ENCODE peak calls at places on chromosomes 2 and 18, in five cellular contexts. Z is A673, I is HL-60, F is IMR-90, K is testis. D is an unnamed sample.

GRCh38 chr2:213627054-213627710 is 342.9 kb downstream of the SPAG16 start:
- DNase-seq in Z (no peak), I (no peak), F (no peak), K (no peak), D (no peak)

GRCh38 chr2:102046135-102046901 is 54.6 kb downstream of the IL1R2 start:
- DNase-seq in Z (no peak), I (no peak), F (peak), K (no peak), D (no peak)

GRCh38 chr2:95268208-95269035 is 5.8 kb upstream of the PROM2 start:
- DNase-seq in Z (no peak), I (no peak), F (no peak), K (peak), D (no peak)

GRCh38 chr2:46508312-46508711 is 28.9 kb downstream of the TMEM247 start:
- DNase-seq in Z (no peak), I (no peak), F (no peak), K (no peak), D (no peak)

GRCh38 chr2:160784034-160784433 is 290.4 kb upstream of the RBMS1 start:
- DNase-seq in Z (peak), I (no peak), F (no peak), K (no peak), D (no peak)

GRCh38 chr2:152566728-152567069 is 150.6 kb downstream of the PRPF40A start:
- DNase-seq in Z (no peak), I (peak), F (peak), K (no peak), D (no peak)

GRCh38 chr2:144522741-144523605 is 3.1 kb upstream of the ZEB2 start:
- DNase-seq in Z (peak), I (peak), F (no peak), K (peak), D (no peak)

GRCh38 chr18:63951302-63951705 is 2.2 kb downstream of the HMSD start:
- DNase-seq in Z (peak), I (no peak), F (peak), K (no peak), D (no peak)

GRCh38 chr2:2933421-2933820 is 444.2 kb downstream of the EIPR1 start:
- DNase-seq in Z (no peak), I (no peak), F (no peak), K (no peak), D (no peak)

GRCh38 chr2:7498927-7499489 is 581.8 kb downstream of the RNF144A start:
- DNase-seq in Z (no peak), I (no peak), F (no peak), K (no peak), D (no peak)

GRCh38 chr18:72895548-72895947 is 27.8 kb upstream of the NETO1 start:
- DNase-seq in Z (no peak), I (no peak), F (no peak), K (no peak), D (no peak)

GRCh38 chr2:121211689-121212151 is 73.3 kb downstream of the TFCP2L1 start:
- DNase-seq in Z (no peak), I (no peak), F (no peak), K (no peak), D (no peak)

GRCh38 chr2:193907561-193907960 is 1712.8 kb upstream of the TMEFF2 start:
- DNase-seq in Z (peak), I (peak), F (no peak), K (no peak), D (no peak)

GRCh38 chr2:174648896-174649295 is 51.3 kb upstream of the WIPF1 start:
- DNase-seq in Z (no peak), I (no peak), F (no peak), K (no peak), D (no peak)

GRCh38 chr2:11753452-11753885 is 7.0 kb downstream of the LPIN1 start:
- DNase-seq in Z (no peak), I (peak), F (no peak), K (no peak), D (peak)

GRCh38 chr2:52933878-52934277 is 833.7 kb upstream of the CHAC2 start:
- DNase-seq in Z (no peak), I (no peak), F (peak), K (no peak), D (no peak)

GRCh38 chr2:44510246-44510645 is 148.5 kb downstream of the CAMKMT start:
- DNase-seq in Z (no peak), I (no peak), F (peak), K (no peak), D (no peak)

GRCh38 chr2:136131961-136132839 is 14.3 kb upstream of the CXCR4 start:
- DNase-seq in Z (no peak), I (no peak), F (no peak), K (no peak), D (peak)

GRCh38 chr18:33804258-33804657 is 226.2 kb downstream of the ASXL3 start:
- DNase-seq in Z (peak), I (no peak), F (peak), K (no peak), D (peak)

GRCh38 chr18:40875101-40875500 is 1079.9 kb upstream of the PIK3C3 start:
- DNase-seq in Z (no peak), I (no peak), F (no peak), K (no peak), D (no peak)

GRCh38 chr2:169819106-169819505 is 5.6 kb downstream of the METTL5 start:
- DNase-seq in Z (peak), I (no peak), F (peak), K (no peak), D (no peak)

GRCh38 chr2:74066491-74067203 is 81.1 kb downstream of the BOLA3 start:
- DNase-seq in Z (no peak), I (no peak), F (no peak), K (no peak), D (peak)

GRCh38 chr2:53670351-53670750 is 97.3 kb upstream of the CHAC2 start:
- DNase-seq in Z (peak), I (no peak), F (peak), K (no peak), D (no peak)

GRCh38 chr2:241451840-241452461 is 56.4 kb downstream of the STK25 start:
- DNase-seq in Z (no peak), I (no peak), F (no peak), K (no peak), D (no peak)

GRCh38 chr2:207334631-207335371 is 169.1 kb upstream of the KLF7 start:
- DNase-seq in Z (peak), I (no peak), F (peak), K (peak), D (peak)

GRCh38 chr18:38087538-38087937 is 521.9 kb upstream of the CELF4 start:
- DNase-seq in Z (no peak), I (no peak), F (no peak), K (no peak), D (no peak)

GRCh38 chr18:70197844-70198243 is 7.6 kb downstream of the RTTN start:
- DNase-seq in Z (no peak), I (no peak), F (no peak), K (no peak), D (no peak)

GRCh38 chr2:168583064-168583709 is 127.1 kb downstream of the CERS6 start:
- DNase-seq in Z (no peak), I (no peak), F (peak), K (no peak), D (no peak)

GRCh38 chr2:173462908-173463840 is 108.5 kb downstream of the CDCA7 start:
- DNase-seq in Z (no peak), I (no peak), F (no peak), K (no peak), D (no peak)

GRCh38 chr2:127080941-127081769 is 25.8 kb downstream of the BIN1 start:
- DNase-seq in Z (no peak), I (no peak), F (no peak), K (peak), D (peak)

GRCh38 chr2:96100893-96101304 is 15.5 kb downstream of the ADRA2B start:
- DNase-seq in Z (no peak), I (no peak), F (no peak), K (peak), D (no peak)

GRCh38 chr2:8475349-8476045 is 206.4 kb upstream of the ID2 start:
- DNase-seq in Z (no peak), I (peak), F (no peak), K (no peak), D (no peak)

GRCh38 chr2:202577250-202578183 is 57.3 kb upstream of the FAM117B start:
- DNase-seq in Z (no peak), I (no peak), F (no peak), K (no peak), D (no peak)

GRCh38 chr2:227020416-227020815 is 143.6 kb downstream of the COL4A4 start:
- DNase-seq in Z (no peak), I (no peak), F (no peak), K (no peak), D (no peak)

GRCh38 chr2:76163860-76164259 is 453.1 kb upstream of the GCFC2 start:
- DNase-seq in Z (no peak), I (no peak), F (no peak), K (no peak), D (no peak)

GRCh38 chr18:11561293-11561692 is 48.1 kb upstream of the SLC35G4 start:
- DNase-seq in Z (no peak), I (no peak), F (no peak), K (no peak), D (no peak)

GRCh38 chr18:54916507-54916906 is 42.8 kb downstream of the CCDC68 start:
- DNase-seq in Z (no peak), I (no peak), F (no peak), K (no peak), D (no peak)

GRCh38 chr18:3345452-3345851 is 83.5 kb downstream of the MYL12B start:
- DNase-seq in Z (no peak), I (no peak), F (peak), K (no peak), D (no peak)
- H3K27ac ChIP-seq in Z (no peak), I (no peak), F (no peak), K (no peak), D (no peak)

DNA sequence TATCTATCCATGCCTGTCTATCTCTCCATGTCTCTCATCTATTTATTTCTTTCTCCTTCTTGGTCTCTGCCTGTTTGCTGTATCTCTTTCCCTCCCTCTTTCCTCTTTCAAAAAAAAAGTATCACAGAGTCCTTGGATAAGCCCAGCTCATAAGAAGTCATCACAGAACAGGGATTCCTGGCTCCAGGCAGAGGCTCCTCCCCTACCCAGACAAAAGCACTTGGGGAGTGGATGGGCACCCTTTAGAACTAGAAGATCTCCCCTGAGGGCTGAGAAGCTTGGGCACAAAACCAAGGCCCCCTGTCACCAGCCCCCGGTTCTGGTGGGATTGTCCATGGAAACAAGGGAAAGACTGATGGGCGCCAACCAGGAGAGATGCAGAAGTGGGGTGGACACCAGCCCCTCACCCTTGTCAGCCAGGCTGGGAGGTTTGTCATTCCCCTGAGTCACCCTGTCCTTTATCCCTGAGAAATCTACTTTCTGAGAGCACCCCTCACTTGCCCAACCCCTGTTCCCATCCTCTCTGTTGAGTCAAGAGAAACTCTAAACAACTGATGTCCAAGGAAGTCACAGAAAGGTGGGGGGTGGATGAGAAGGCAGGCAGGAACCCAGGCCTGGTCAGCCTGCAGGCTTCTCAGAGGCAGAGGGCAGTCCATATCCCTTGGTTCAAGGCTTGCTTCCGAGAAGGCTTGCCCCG is 127.1 kb downstream of the TNS1 start:
- DNase-seq in Z (no peak), I (no peak), F (peak), K (no peak), D (no peak)
- H3K27ac ChIP-seq in Z (no peak), I (no peak), F (no peak), K (peak), D (peak)

GRCh38 chr2:239432174-239432573 is 31.4 kb upstream of the HDAC4 start:
- DNase-seq in Z (no peak), I (no peak), F (no peak), K (no peak), D (no peak)

GRCh38 chr2:239436669-239437325 is 36.0 kb upstream of the HDAC4 start:
- DNase-seq in Z (no peak), I (no peak), F (no peak), K (no peak), D (no peak)

GRCh38 chr2:239431536-239431935 is 30.7 kb upstream of the HDAC4 start:
- DNase-seq in Z (no peak), I (no peak), F (no peak), K (no peak), D (no peak)

GRCh38 chr2:239436076-239436475 is 35.3 kb upstream of the HDAC4 start:
- DNase-seq in Z (no peak), I (no peak), F (no peak), K (no peak), D (no peak)

GRCh38 chr2:239433777-239434396 is 33.1 kb upstream of the HDAC4 start:
- DNase-seq in Z (no peak), I (no peak), F (peak), K (no peak), D (no peak)
- H3K27ac ChIP-seq in Z (no peak), I (no peak), F (no peak), K (no peak), D (no peak)

GRCh38 chr2:20439503-20439902 is 7.4 kb upstream of the RHOB start:
- DNase-seq in Z (no peak), I (peak), F (no peak), K (no peak), D (no peak)
- H3K27ac ChIP-seq in Z (no peak), I (peak), F (no peak), K (peak), D (peak)

DNA sequence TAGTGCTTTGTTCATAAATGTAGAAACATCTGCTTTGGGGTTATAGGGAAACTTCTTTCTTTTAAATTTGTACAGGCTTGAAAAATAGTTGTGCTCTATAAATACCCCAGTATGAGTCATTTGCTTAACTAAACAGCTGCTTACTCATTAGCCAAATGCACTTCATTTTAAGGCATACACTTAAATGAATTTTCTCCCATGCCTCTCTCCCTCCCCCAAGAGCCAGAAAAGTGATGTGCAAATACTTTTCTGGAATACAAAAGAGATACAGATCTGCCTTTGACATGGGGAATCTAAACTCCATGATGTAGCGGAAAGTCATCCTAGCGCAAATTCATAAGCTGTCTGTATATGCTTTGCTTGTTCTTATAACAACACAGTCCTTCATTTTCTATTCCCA is 469.4 kb downstream of the DLGAP1 start:
- DNase-seq in Z (no peak), I (no peak), F (peak), K (no peak), D (no peak)
- H3K27ac ChIP-seq in Z (no peak), I (no peak), F (peak), K (no peak), D (no peak)